ENCODE peak calls at places on chromosomes 2 and 18, in four cellular contexts. One of them, this sample, is unnamed.

GRCh38 chr2:241797441-241798080 is 11.4 kb upstream of the NEU4 start:
- DNase-seq in mammary epithelial cell: no peak
- DNase-seq in aorta: peak
- DNase-seq in brain microvascular endothelial cell: no peak
- DNase-seq in this sample: no peak

GRCh38 chr2:158066046-158066713 is 35.5 kb upstream of the UPP2 start:
- DNase-seq in brain microvascular endothelial cell: no peak
- DNase-seq in aorta: no peak
- DNase-seq in mammary epithelial cell: no peak
- DNase-seq in this sample: no peak

GRCh38 chr2:10337449-10337848 is 34.7 kb downstream of the HPCAL1 start:
- DNase-seq in mammary epithelial cell: no peak
- DNase-seq in aorta: no peak
- DNase-seq in brain microvascular endothelial cell: no peak
- DNase-seq in this sample: no peak

GRCh38 chr18:58087928-58088722 is 44.1 kb downstream of the NEDD4L start:
- DNase-seq in brain microvascular endothelial cell: no peak
- DNase-seq in mammary epithelial cell: peak
- DNase-seq in aorta: no peak
- DNase-seq in this sample: no peak

GRCh38 chr18:63936156-63936931 is 12.8 kb upstream of the HMSD start:
- DNase-seq in brain microvascular endothelial cell: peak
- DNase-seq in mammary epithelial cell: peak
- DNase-seq in aorta: peak
- DNase-seq in this sample: peak

GRCh38 chr2:143994936-143995335 is 525.0 kb downstream of the ZEB2 start:
- DNase-seq in aorta: no peak
- DNase-seq in mammary epithelial cell: no peak
- DNase-seq in brain microvascular endothelial cell: no peak
- DNase-seq in this sample: no peak

GRCh38 chr18:59837586-59837985 is 62.2 kb upstream of the PMAIP1 start:
- DNase-seq in brain microvascular endothelial cell: peak
- DNase-seq in aorta: no peak
- DNase-seq in mammary epithelial cell: peak
- DNase-seq in this sample: peak

GRCh38 chr18:48896875-48897511 is 53.8 kb downstream of the SMAD7 start:
- DNase-seq in mammary epithelial cell: peak
- DNase-seq in brain microvascular endothelial cell: no peak
- DNase-seq in aorta: no peak
- DNase-seq in this sample: peak

GRCh38 chr2:191264647-191265079 is 19.5 kb downstream of the MYO1B start:
- DNase-seq in mammary epithelial cell: peak
- DNase-seq in aorta: no peak
- DNase-seq in brain microvascular endothelial cell: peak
- DNase-seq in this sample: no peak

GRCh38 chr18:21450503-21450902 is 150.0 kb downstream of the ESCO1 start:
- DNase-seq in mammary epithelial cell: no peak
- DNase-seq in brain microvascular endothelial cell: no peak
- DNase-seq in aorta: no peak
- DNase-seq in this sample: no peak

GRCh38 chr2:213545481-213545880 is 261.2 kb downstream of the SPAG16 start:
- DNase-seq in brain microvascular endothelial cell: no peak
- DNase-seq in mammary epithelial cell: no peak
- DNase-seq in aorta: no peak
- DNase-seq in this sample: no peak

GRCh38 chr18:50163505-50163904 is 31.4 kb downstream of the MYO5B start:
- DNase-seq in aorta: no peak
- DNase-seq in mammary epithelial cell: no peak
- DNase-seq in brain microvascular endothelial cell: no peak
- DNase-seq in this sample: no peak

GRCh38 chr2:215567504-215567903 is 131.6 kb upstream of the FN1 start:
- DNase-seq in aorta: no peak
- DNase-seq in brain microvascular endothelial cell: no peak
- DNase-seq in mammary epithelial cell: no peak
- DNase-seq in this sample: no peak

GRCh38 chr2:86020984-86021383 is 84.7 kb downstream of the POLR1A start:
- DNase-seq in mammary epithelial cell: no peak
- DNase-seq in brain microvascular endothelial cell: no peak
- DNase-seq in aorta: peak
- DNase-seq in this sample: no peak

GRCh38 chr2:209726311-209726710 is 45.3 kb upstream of the UNC80 start:
- DNase-seq in aorta: no peak
- DNase-seq in brain microvascular endothelial cell: no peak
- DNase-seq in mammary epithelial cell: peak
- DNase-seq in this sample: no peak

GRCh38 chr2:239106971-239107370 is 259.1 kb downstream of the TWIST2 start:
- DNase-seq in aorta: no peak
- DNase-seq in brain microvascular endothelial cell: no peak
- DNase-seq in mammary epithelial cell: no peak
- DNase-seq in this sample: no peak

GRCh38 chr2:127217470-127218325 is 2.4 kb downstream of the CYP27C1 start:
- DNase-seq in brain microvascular endothelial cell: no peak
- DNase-seq in mammary epithelial cell: peak
- DNase-seq in aorta: no peak
- DNase-seq in this sample: no peak

GRCh38 chr18:49590608-49591007 is 28.8 kb downstream of the LIPG start:
- DNase-seq in mammary epithelial cell: no peak
- DNase-seq in brain microvascular endothelial cell: no peak
- DNase-seq in aorta: no peak
- DNase-seq in this sample: no peak

GRCh38 chr2:207617011-207617671 is 8.1 kb downstream of the METTL21A start:
- DNase-seq in mammary epithelial cell: peak
- DNase-seq in brain microvascular endothelial cell: peak
- DNase-seq in aorta: no peak
- DNase-seq in this sample: no peak

GRCh38 chr2:63261222-63261621 is 210.6 kb downstream of the OTX1 start:
- DNase-seq in brain microvascular endothelial cell: no peak
- DNase-seq in mammary epithelial cell: no peak
- DNase-seq in aorta: no peak
- DNase-seq in this sample: no peak

GRCh38 chr2:103784271-103784670 is 1022.4 kb downstream of the TMEM182 start:
- DNase-seq in aorta: no peak
- DNase-seq in mammary epithelial cell: no peak
- DNase-seq in brain microvascular endothelial cell: no peak
- DNase-seq in this sample: no peak

GRCh38 chr2:20525041-20526035 is 78.5 kb downstream of the RHOB start:
- DNase-seq in aorta: no peak
- DNase-seq in mammary epithelial cell: peak
- DNase-seq in brain microvascular endothelial cell: peak
- DNase-seq in this sample: no peak

GRCh38 chr18:6757966-6758365 is 28.4 kb downstream of the ARHGAP28 start:
- DNase-seq in mammary epithelial cell: no peak
- DNase-seq in aorta: no peak
- DNase-seq in brain microvascular endothelial cell: no peak
- DNase-seq in this sample: no peak

DNA sequence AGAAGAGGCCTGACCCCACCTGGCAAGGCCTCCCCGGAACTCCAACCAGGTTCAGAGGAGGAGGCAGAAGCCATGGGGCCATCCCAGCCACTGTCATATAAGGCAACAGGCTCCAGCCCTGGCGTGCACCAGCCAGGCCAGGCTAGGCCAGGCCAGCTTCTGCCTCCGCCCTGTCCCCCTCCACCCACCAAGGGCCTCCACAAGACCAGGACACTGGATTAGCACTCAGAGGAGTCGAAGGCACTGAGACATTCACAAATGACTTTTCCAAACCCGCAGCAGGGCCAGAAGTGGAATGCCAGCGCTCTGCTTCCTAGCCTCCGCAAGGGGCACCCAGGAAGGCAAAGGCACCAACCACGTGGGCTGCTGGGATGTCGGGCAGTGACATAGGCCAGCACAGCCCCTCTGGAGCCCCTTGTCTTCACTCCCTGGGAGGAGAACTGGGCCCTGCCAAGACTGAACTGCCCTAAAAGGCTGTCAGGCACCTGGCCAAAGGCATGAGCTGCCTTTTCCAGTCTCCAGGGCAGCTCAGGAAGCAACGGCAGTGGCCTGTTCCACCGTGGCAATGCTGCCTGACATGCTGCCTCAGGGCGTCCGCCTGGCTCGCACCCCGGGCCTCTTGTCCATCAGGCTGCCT is 37.6 kb upstream of the SEMA4C start:
- DNase-seq in mammary epithelial cell: no peak
- DNase-seq in aorta: peak
- DNase-seq in brain microvascular endothelial cell: no peak
- DNase-seq in this sample: no peak
- H3K27ac ChIP-seq in mammary epithelial cell: no peak
- H3K27ac ChIP-seq in aorta: peak
- H3K27ac ChIP-seq in brain microvascular endothelial cell: no peak
- H3K27ac ChIP-seq in this sample: no peak

DNA sequence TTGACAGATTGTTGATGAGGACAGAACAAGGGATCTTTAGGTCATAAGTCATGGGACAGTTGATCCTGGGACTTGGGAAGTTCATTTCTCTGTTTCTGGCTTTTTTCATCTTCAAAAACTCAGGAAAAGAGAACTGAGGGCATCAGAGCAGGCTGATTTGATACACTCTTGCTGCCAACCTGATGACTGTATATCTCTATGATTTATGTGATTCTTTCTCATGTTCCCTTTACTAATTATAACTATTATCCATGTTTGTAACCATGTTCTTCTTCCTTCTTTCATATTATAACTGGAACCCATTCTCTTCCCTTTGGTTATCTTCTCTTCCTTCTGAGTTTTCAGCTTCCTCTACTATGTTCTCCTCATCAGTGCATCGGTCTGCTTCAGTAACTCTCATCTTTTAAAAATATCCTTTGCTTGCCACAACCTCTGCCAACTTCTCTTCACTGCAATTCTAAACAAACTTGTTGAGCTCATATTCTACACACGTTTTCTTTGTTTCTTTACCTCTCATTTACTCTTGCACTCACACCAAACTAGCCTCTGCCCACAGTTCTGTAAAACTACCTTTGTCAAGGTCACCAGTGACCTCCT is 13.5 kb downstream of the RASGRP3 start:
- DNase-seq in aorta: no peak
- DNase-seq in brain microvascular endothelial cell: no peak
- DNase-seq in mammary epithelial cell: no peak
- DNase-seq in this sample: no peak
- H3K27ac ChIP-seq in aorta: no peak
- H3K27ac ChIP-seq in brain microvascular endothelial cell: no peak
- H3K27ac ChIP-seq in mammary epithelial cell: no peak
- H3K27ac ChIP-seq in this sample: no peak

GRCh38 chr2:182920089-182920488 is 53.7 kb upstream of the FRZB start:
- DNase-seq in brain microvascular endothelial cell: no peak
- DNase-seq in mammary epithelial cell: no peak
- DNase-seq in aorta: no peak
- DNase-seq in this sample: no peak

GRCh38 chr2:182924311-182924710 is 57.9 kb upstream of the FRZB start:
- DNase-seq in mammary epithelial cell: peak
- DNase-seq in brain microvascular endothelial cell: no peak
- DNase-seq in aorta: no peak
- DNase-seq in this sample: no peak

GRCh38 chr2:182918961-182919360 is 52.5 kb upstream of the FRZB start:
- DNase-seq in brain microvascular endothelial cell: no peak
- DNase-seq in mammary epithelial cell: no peak
- DNase-seq in aorta: no peak
- DNase-seq in this sample: no peak

GRCh38 chr2:182920631-182921056 is 54.2 kb upstream of the FRZB start:
- DNase-seq in mammary epithelial cell: no peak
- DNase-seq in brain microvascular endothelial cell: no peak
- DNase-seq in aorta: no peak
- DNase-seq in this sample: no peak

GRCh38 chr2:182921234-182921633 is 54.8 kb upstream of the FRZB start:
- DNase-seq in brain microvascular endothelial cell: no peak
- DNase-seq in mammary epithelial cell: no peak
- DNase-seq in aorta: no peak
- DNase-seq in this sample: no peak
- H3K27ac ChIP-seq in brain microvascular endothelial cell: no peak
- H3K27ac ChIP-seq in mammary epithelial cell: no peak
- H3K27ac ChIP-seq in aorta: no peak
- H3K27ac ChIP-seq in this sample: no peak

DNA sequence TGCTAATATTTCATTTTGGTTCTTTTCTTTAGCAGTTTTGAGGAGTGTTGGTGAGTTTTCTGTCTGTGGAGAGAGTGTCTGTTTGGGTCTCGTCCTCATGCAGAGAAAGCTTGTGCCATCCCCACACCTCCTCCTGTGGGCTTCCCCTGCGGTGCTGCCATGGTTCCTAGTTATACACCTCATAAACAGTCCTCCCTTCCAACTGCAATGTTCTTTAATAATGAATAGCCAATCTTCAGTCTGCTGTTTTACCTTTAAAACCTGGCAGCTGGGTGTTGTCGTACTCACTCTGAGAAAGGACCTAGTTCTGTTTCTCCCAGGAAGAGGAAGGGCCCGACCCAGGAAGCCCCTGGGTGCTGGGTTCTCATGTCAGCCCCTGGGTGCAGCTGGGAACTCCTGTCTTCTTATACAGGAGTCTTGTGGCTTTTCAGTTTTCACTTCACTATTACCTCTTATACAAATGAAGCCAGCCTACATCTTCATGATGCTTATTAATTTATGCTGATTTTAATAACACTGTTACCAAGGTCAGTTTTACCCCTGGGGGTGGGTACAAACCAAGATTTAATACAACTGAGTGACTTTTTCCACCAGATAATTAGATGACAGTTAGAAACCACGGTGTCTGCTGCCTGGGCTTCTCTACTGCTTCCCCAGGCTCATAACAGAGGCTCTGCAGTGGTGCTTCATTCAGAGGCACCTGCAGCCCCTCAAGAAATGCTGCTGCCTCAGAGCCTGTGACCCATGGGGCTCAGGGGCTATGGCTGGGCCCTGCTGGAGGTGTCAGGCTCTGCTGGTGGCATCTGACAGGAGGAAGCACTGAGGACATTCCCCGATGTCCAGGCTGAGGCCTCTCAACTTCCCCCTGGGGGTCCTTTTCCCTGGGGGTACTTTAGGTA is 59.1 kb downstream of the COA5 start:
- DNase-seq in brain microvascular endothelial cell: no peak
- DNase-seq in aorta: no peak
- DNase-seq in mammary epithelial cell: no peak
- DNase-seq in this sample: no peak
- H3K27ac ChIP-seq in brain microvascular endothelial cell: no peak
- H3K27ac ChIP-seq in aorta: no peak
- H3K27ac ChIP-seq in mammary epithelial cell: no peak
- H3K27ac ChIP-seq in this sample: peak

GRCh38 chr18:77058186-77058847 is 74.3 kb downstream of the MBP start:
- DNase-seq in mammary epithelial cell: no peak
- DNase-seq in brain microvascular endothelial cell: no peak
- DNase-seq in aorta: peak
- DNase-seq in this sample: no peak
- H3K27ac ChIP-seq in mammary epithelial cell: no peak
- H3K27ac ChIP-seq in brain microvascular endothelial cell: peak
- H3K27ac ChIP-seq in aorta: no peak
- H3K27ac ChIP-seq in this sample: no peak

DNA sequence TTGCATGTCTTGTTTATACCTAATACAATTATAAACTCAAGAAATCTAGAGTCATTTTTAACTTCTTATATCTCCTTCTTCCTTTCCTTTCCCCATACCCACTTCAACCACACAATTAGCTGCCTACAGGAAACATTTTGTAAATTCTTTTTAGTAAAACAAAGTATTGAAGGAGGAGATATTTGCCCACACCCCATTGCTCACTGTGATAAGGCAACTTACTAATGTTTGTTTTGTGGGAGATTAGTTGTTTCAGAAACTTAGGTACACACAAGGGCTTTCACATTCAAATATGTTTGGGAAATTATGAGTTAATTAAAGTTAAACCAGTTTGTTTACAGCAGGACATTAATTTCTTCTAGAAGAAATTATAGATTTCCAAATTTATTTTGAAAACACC is 62.6 kb upstream of the RAB27B start:
- DNase-seq in aorta: no peak
- DNase-seq in brain microvascular endothelial cell: no peak
- DNase-seq in mammary epithelial cell: no peak
- DNase-seq in this sample: no peak
- H3K27ac ChIP-seq in aorta: no peak
- H3K27ac ChIP-seq in brain microvascular endothelial cell: no peak
- H3K27ac ChIP-seq in mammary epithelial cell: no peak
- H3K27ac ChIP-seq in this sample: no peak